ENCODE peak calls at places on chromosome X, in five cellular contexts. J is endothelial cell of umbilical vein, A is ovary, G is transverse colon, L is A549. I is an unnamed sample.
A peak's percentile ranks its signal among the peaks of the same experiment; 100 is the strongest.

GRCh38 chrX:132413459-132413858 is 75.4 kb downstream of the MBNL3 start:
- DNase-seq in J (no peak), A (no peak), G (no peak), L (peak; percentile 3), I (peak; percentile 78)

GRCh38 chrX:144494069-144494468 is 610.2 kb downstream of the UBE2NL start:
- DNase-seq in J (no peak), A (no peak), G (no peak), L (no peak), I (no peak)

GRCh38 chrX:123860983-123861382 is 1.1 kb downstream of the XIAP start:
- DNase-seq in J (peak; percentile 40), A (no peak), G (no peak), L (no peak), I (no peak)

GRCh38 chrX:134236690-134237362 is at the start of gene CCDC160:
- DNase-seq in J (peak; percentile 29), A (peak; percentile 61), G (peak; percentile 30), L (peak; percentile 7), I (peak; percentile 68)

GRCh38 chrX:155094468-155095061 is 23.3 kb downstream of the BRCC3 start:
- DNase-seq in J (peak; percentile 27), A (no peak), G (no peak), L (peak; percentile 20), I (no peak)

GRCh38 chrX:12950851-12951589 is 23.9 kb upstream of the TMSB4X start:
- DNase-seq in J (no peak), A (no peak), G (peak; percentile 63), L (peak; percentile 76), I (no peak)

GRCh38 chrX:2479420-2479780 is 21.4 kb downstream of the DHRSX start:
- DNase-seq in J (no peak), A (no peak), G (no peak), L (peak; percentile 43), I (no peak)

GRCh38 chrX:150664290-150664689 is 28.9 kb upstream of the MTMR1 start:
- DNase-seq in J (no peak), A (no peak), G (no peak), L (no peak), I (peak; percentile 67)

GRCh38 chrX:119757979-119758681 is at the start of gene SOWAHD:
- DNase-seq in J (no peak), A (peak; percentile 47), G (peak; percentile 75), L (peak; percentile 21), I (peak; percentile 77)

GRCh38 chrX:11509786-11510185 is 155.9 kb downstream of the ARHGAP6 start:
- DNase-seq in J (peak; percentile 52), A (no peak), G (no peak), L (peak; percentile 4), I (no peak)

GRCh38 chrX:39823424-39823823 is 274.3 kb downstream of the BCOR start:
- DNase-seq in J (no peak), A (no peak), G (no peak), L (no peak), I (no peak)

GRCh38 chrX:23883737-23884354 is 23.9 kb downstream of the APOO start:
- DNase-seq in J (peak; percentile 37), A (no peak), G (no peak), L (peak; percentile 76), I (no peak)

GRCh38 chrX:111624169-111624568 is 56.8 kb upstream of the ALG13 start:
- DNase-seq in J (no peak), A (no peak), G (no peak), L (no peak), I (no peak)

GRCh38 chrX:120446503-120446902 is 22.6 kb downstream of the LAMP2 start:
- DNase-seq in J (peak; percentile 32), A (no peak), G (no peak), L (peak; percentile 1), I (no peak)

GRCh38 chrX:50596056-50596455 is 125.4 kb upstream of the DGKK start:
- DNase-seq in J (no peak), A (no peak), G (no peak), L (no peak), I (no peak)

GRCh38 chrX:21382715-21383114 is 8.5 kb downstream of the CNKSR2 start:
- DNase-seq in J (no peak), A (no peak), G (no peak), L (peak; percentile 16), I (no peak)

GRCh38 chrX:49108641-49109040 is 14.9 kb downstream of the GPKOW start:
- DNase-seq in J (peak; percentile 4), A (no peak), G (no peak), L (no peak), I (no peak)

GRCh38 chrX:3263681-3264126 is 82.7 kb downstream of the MXRA5 start:
- DNase-seq in J (peak; percentile 2), A (no peak), G (no peak), L (peak; percentile 7), I (no peak)

GRCh38 chrX:39309721-39310152 is 508.5 kb downstream of the MID1IP1 start:
- DNase-seq in J (peak; percentile 92), A (peak; percentile 52), G (no peak), L (peak; percentile 1), I (no peak)

GRCh38 chrX:12681047-12681446 is 110.2 kb upstream of the PRPS2 start:
- DNase-seq in J (no peak), A (no peak), G (no peak), L (no peak), I (no peak)

GRCh38 chrX:49269768-49270248 is at the start of gene PPP1R3F:
- DNase-seq in J (peak; percentile 1), A (no peak), G (no peak), L (no peak), I (no peak)

GRCh38 chrX:116009871-116010710 is 160.5 kb upstream of the AGTR2 start:
- DNase-seq in J (no peak), A (no peak), G (peak; percentile 14), L (no peak), I (peak; percentile 13)

GRCh38 chrX:131366387-131366786 is 77.3 kb upstream of the IGSF1 start:
- DNase-seq in J (peak; percentile 0), A (no peak), G (no peak), L (peak; percentile 1), I (no peak)

GRCh38 chrX:47568656-47569295 is 7.8 kb downstream of the ARAF start:
- DNase-seq in J (no peak), A (no peak), G (no peak), L (peak; percentile 48), I (no peak)

DNA sequence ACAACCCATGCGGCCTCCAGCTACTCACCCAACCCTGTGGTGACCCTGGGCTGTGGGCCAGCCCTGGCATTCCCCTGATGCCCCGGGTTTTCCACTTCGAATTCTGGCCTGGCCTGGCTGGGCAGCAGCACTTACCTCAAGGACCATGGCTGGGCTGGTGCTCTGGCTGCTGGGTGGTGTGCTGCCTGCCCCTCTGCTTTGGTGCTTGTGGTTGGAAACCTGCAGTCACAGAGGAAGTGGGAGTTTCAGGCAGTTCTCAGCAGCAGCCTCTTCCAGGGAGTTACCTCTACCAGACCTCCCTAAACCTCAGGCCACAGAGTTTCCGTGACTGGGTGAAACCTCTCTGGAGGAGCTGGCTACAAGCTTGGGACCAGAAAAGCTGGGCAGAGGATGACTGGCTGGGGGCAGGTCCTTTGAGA is at the start of gene CXCR3:
- DNase-seq in J (no peak), A (no peak), G (peak; percentile 52), L (no peak), I (no peak)
- TF ChIP-seq POLR2A in J (no peak), A (no peak), G (no peak), L (no peak), I (no peak)

GRCh38 chrX:33106737-33107136 is 104.6 kb downstream of the DMD start:
- DNase-seq in J (no peak), A (no peak), G (no peak), L (no peak), I (no peak)
- H3K4me1 ChIP-seq in J (no peaks in the 10 kb centered on the region), A (no peaks in the 10 kb centered on the region), G (no peaks in the 10 kb centered on the region), L (no peaks in the 10 kb centered on the region), I (no peaks in the 10 kb centered on the region)

DNA sequence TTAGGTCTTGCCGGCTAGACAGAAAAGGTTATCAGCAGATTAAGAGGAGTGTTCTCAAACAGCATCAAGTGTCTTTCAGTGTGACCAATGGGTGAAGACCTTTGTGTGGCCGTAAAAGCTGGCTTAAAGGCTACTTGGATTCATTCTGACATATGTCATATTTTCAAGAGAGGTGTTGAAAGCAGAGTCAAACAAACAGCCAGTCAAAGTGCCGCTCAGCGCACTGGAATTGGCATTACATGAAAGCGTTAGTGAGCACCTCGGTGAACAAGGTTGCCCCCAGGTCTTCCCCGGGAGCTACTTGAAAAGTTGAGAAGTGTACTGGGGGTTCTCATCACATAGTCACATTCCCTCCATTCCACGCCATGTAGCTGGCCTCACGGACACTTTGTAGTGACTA is 148.9 kb downstream of the SOX3 start:
- DNase-seq in J (no peak), A (no peak), G (no peak), L (no peak), I (no peak)
- TF ChIP-seq POLR2A in J (no peak), A (no peak), G (no peak), L (no peak), I (no peak)

DNA sequence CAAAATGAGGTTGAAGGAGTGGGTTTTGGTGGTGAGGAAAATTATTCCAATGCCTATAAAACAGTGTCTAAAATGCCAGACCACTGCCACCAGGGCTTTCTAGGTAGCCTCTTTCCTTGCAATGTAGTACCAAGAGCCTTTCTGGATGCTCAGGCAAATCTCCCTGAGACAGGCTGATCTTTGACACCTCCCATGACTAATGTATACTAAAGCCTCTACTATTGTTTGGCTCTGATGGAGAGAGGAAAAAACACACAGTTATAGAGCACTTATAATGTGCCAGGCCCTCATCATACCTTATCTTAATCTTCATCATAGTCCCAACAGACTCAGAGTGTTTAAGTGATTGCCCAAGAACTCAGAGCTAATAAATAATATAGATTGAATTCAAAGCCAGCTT is 5.8 kb downstream of the MTMR8 start:
- DNase-seq in J (no peak), A (no peak), G (no peak), L (no peak), I (no peak)
- H3K4me1 ChIP-seq in J (no peaks in the 10 kb centered on the region), A (no peaks in the 10 kb centered on the region), G (no peaks in the 10 kb centered on the region), L (no peaks in the 10 kb centered on the region), I (no peaks in the 10 kb centered on the region)

GRCh38 chrX:15854712-15855561 is at the start of gene AP1S2:
- DNase-seq in J (peak; percentile 95), A (peak; percentile 93), G (peak; percentile 97), L (peak; percentile 94), I (peak; percentile 92)
- TF ChIP-seq POLR2A in J (no peak), A (peak; percentile 31), G (peak; percentile 69), L (peak; percentile 59), I (no peak)

GRCh38 chrX:129743835-129744234 is 5.1 kb downstream of the XPNPEP2 start:
- DNase-seq in J (no peak), A (no peak), G (no peak), L (no peak), I (no peak)

GRCh38 chrX:129747533-129747932 is 8.8 kb downstream of the XPNPEP2 start:
- DNase-seq in J (no peak), A (no peak), G (no peak), L (no peak), I (no peak)

GRCh38 chrX:129741880-129742758 is 3.3 kb downstream of the XPNPEP2 start:
- DNase-seq in J (no peak), A (no peak), G (no peak), L (no peak), I (no peak)

GRCh38 chrX:129748265-129748664 is 9.5 kb downstream of the XPNPEP2 start:
- DNase-seq in J (no peak), A (peak; percentile 63), G (no peak), L (no peak), I (no peak)

DNA sequence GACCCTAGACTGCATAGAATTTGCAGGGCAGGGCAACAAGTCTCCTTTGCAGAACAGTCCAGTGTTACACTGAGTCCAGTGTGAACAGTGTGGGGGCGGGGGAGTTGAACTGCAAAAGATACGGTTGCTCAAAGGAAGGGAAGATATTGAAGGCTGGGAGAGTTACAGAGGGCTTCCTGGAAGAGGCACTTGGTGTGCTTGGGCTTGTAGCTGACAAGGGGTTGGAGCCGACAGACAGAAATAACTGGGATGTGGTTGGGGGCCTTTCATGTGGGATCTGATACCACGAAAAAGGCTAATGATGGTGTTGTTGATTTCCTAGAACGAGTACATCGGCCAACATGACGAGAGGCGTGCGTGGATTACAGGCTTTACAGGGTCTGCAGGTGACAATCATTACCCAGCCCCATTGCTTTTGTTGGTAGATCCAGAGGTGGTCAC is 6.1 kb downstream of the XPNPEP2 start:
- DNase-seq in J (no peak), A (no peak), G (no peak), L (no peak), I (no peak)
- H3K4me1 ChIP-seq in J (no peaks in the 10 kb centered on the region), A (no peaks in the 10 kb centered on the region), G (no peaks in the 10 kb centered on the region), L (no peaks in the 10 kb centered on the region), I (no peaks in the 10 kb centered on the region)